ENCODE peak calls at places on chromosomes 2 and 18, in five cellular contexts. One of them, this sample, is unnamed.

GRCh38 chr2:35463805-35464596 is 891.6 kb upstream of the CRIM1 start:
- DNase-seq in adrenal gland: no peak
- DNase-seq in OCI-LY7: no peak
- DNase-seq in fibroblast of lung: peak
- DNase-seq in HCT116: no peak
- DNase-seq in this sample: no peak

GRCh38 chr2:95356821-95357700 is 45.4 kb upstream of the FAHD2A start:
- DNase-seq in adrenal gland: no peak
- DNase-seq in OCI-LY7: no peak
- DNase-seq in fibroblast of lung: no peak
- DNase-seq in HCT116: no peak
- DNase-seq in this sample: peak

GRCh38 chr2:13652531-13653313 is 936.0 kb downstream of the TRIB2 start:
- DNase-seq in adrenal gland: no peak
- DNase-seq in OCI-LY7: no peak
- DNase-seq in fibroblast of lung: peak
- DNase-seq in HCT116: no peak
- DNase-seq in this sample: no peak

GRCh38 chr18:13221821-13222220 is 3.3 kb downstream of the LDLRAD4 start:
- DNase-seq in adrenal gland: peak
- DNase-seq in OCI-LY7: no peak
- DNase-seq in fibroblast of lung: peak
- DNase-seq in HCT116: no peak
- DNase-seq in this sample: peak

GRCh38 chr2:15984367-15985255 is 44.3 kb downstream of the MYCN start:
- DNase-seq in adrenal gland: no peak
- DNase-seq in OCI-LY7: no peak
- DNase-seq in fibroblast of lung: no peak
- DNase-seq in HCT116: no peak
- DNase-seq in this sample: no peak

GRCh38 chr2:121529439-121530209 is 1.1 kb upstream of the RNU4ATAC start:
- DNase-seq in adrenal gland: peak
- DNase-seq in OCI-LY7: no peak
- DNase-seq in fibroblast of lung: peak
- DNase-seq in HCT116: no peak
- DNase-seq in this sample: peak

GRCh38 chr2:135898234-135898786 is 22.1 kb upstream of the MCM6 start:
- DNase-seq in adrenal gland: no peak
- DNase-seq in OCI-LY7: no peak
- DNase-seq in fibroblast of lung: no peak
- DNase-seq in HCT116: no peak
- DNase-seq in this sample: no peak

GRCh38 chr18:55419132-55419938 is 168.7 kb downstream of the TCF4 start:
- DNase-seq in adrenal gland: no peak
- DNase-seq in OCI-LY7: no peak
- DNase-seq in fibroblast of lung: peak
- DNase-seq in HCT116: no peak
- DNase-seq in this sample: no peak

GRCh38 chr2:112800881-112801583 is 16.7 kb upstream of the IL1A start:
- DNase-seq in adrenal gland: no peak
- DNase-seq in OCI-LY7: no peak
- DNase-seq in fibroblast of lung: no peak
- DNase-seq in HCT116: no peak
- DNase-seq in this sample: no peak

GRCh38 chr2:79717364-79718007 is 204.6 kb downstream of the CTNNA2 start:
- DNase-seq in adrenal gland: no peak
- DNase-seq in OCI-LY7: no peak
- DNase-seq in fibroblast of lung: peak
- DNase-seq in HCT116: no peak
- DNase-seq in this sample: no peak

GRCh38 chr2:240514631-240515030 is 43.2 kb downstream of the ANKMY1 start:
- DNase-seq in adrenal gland: no peak
- DNase-seq in OCI-LY7: no peak
- DNase-seq in fibroblast of lung: no peak
- DNase-seq in HCT116: no peak
- DNase-seq in this sample: peak

GRCh38 chr2:43115884-43116283 is 110.5 kb downstream of the ZFP36L2 start:
- DNase-seq in adrenal gland: no peak
- DNase-seq in OCI-LY7: no peak
- DNase-seq in fibroblast of lung: no peak
- DNase-seq in HCT116: no peak
- DNase-seq in this sample: no peak

GRCh38 chr2:27407798-27408491 is 1.4 kb downstream of the PPM1G start:
- DNase-seq in adrenal gland: no peak
- DNase-seq in OCI-LY7: peak
- DNase-seq in fibroblast of lung: peak
- DNase-seq in HCT116: peak
- DNase-seq in this sample: no peak

GRCh38 chr2:163736433-163737168 is 793 bp upstream of the FIGN start:
- DNase-seq in adrenal gland: peak
- DNase-seq in OCI-LY7: no peak
- DNase-seq in fibroblast of lung: peak
- DNase-seq in HCT116: no peak
- DNase-seq in this sample: peak

GRCh38 chr2:191885103-191885502 is 38.2 kb upstream of the CAVIN2 start:
- DNase-seq in adrenal gland: no peak
- DNase-seq in OCI-LY7: no peak
- DNase-seq in fibroblast of lung: no peak
- DNase-seq in HCT116: no peak
- DNase-seq in this sample: no peak

DNA sequence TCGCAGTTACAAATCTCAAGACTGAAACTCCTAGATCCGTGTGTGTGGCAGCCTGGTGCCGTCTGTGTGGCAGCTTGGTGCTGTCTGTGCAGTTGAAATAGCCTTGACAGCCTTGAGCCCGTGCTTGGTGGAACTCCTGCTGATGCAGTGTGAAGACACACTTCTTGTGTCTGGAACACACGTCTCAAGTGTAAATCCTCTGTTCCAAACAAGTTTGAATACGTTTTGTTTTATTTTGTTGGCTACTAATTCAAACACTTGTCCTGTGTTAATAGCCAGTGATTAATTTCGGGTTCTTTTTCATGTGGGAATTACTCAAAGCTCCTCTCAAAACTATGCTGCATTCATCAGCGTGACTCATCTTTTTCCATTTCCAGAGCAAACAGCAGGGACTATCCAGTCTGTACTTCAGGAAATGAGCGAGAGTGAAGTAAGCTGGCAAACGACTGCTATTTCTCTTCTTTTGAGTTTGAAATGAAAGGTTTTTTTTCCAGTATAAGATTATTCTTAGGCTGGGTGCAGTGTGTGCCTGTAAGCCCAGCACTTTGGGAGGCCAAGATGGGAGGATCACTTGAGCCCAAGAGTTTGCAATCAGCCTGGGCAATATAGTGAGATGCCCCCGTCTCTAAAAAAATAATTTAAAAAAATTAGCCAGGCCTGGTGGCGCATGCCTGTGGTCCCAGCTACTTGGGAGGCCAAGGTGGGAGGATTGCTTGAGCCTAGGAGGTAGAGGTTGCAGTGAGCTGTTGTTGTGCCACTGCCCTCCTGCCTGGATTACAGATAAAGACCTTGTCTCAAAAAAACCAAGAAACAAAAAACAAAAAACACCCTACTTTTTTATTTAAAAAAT is 152.9 kb downstream of the SPP2 start:
- DNase-seq in adrenal gland: peak
- DNase-seq in OCI-LY7: no peak
- DNase-seq in fibroblast of lung: peak
- DNase-seq in HCT116: peak
- DNase-seq in this sample: no peak
- H3K4me3 ChIP-seq in adrenal gland: no peak
- H3K4me3 ChIP-seq in OCI-LY7: no peak
- H3K4me3 ChIP-seq in fibroblast of lung: no peak
- H3K4me3 ChIP-seq in HCT116: peak
- H3K4me3 ChIP-seq in this sample: no peak

GRCh38 chr2:100781523-100782375 is 38.2 kb upstream of the NPAS2 start:
- DNase-seq in adrenal gland: no peak
- DNase-seq in OCI-LY7: no peak
- DNase-seq in fibroblast of lung: no peak
- DNase-seq in HCT116: no peak
- DNase-seq in this sample: no peak

GRCh38 chr2:100781009-100781325 is 39.0 kb upstream of the NPAS2 start:
- DNase-seq in adrenal gland: no peak
- DNase-seq in OCI-LY7: no peak
- DNase-seq in fibroblast of lung: no peak
- DNase-seq in HCT116: no peak
- DNase-seq in this sample: no peak

GRCh38 chr2:100778812-100779450 is 41.0 kb upstream of the NPAS2 start:
- DNase-seq in adrenal gland: no peak
- DNase-seq in OCI-LY7: no peak
- DNase-seq in fibroblast of lung: no peak
- DNase-seq in HCT116: no peak
- DNase-seq in this sample: no peak

GRCh38 chr2:100780203-100781008 is 39.5 kb upstream of the NPAS2 start:
- DNase-seq in adrenal gland: no peak
- DNase-seq in OCI-LY7: no peak
- DNase-seq in fibroblast of lung: peak
- DNase-seq in HCT116: peak
- DNase-seq in this sample: no peak

DNA sequence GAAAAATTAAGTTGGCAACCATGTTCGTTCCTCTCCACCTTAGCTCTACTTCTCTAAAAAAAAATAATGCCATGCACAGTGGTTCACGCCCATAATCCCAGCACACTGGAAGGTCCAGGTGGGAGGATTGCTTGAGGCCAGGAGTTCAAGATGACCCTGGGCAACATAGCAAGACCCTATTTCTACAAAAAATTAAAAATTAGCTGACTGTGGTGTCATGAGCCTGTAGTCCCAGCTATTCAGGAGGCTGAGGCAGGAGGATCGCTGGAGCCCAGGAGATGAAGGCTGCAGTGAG is 40.1 kb upstream of the NPAS2 start:
- DNase-seq in adrenal gland: no peak
- DNase-seq in OCI-LY7: no peak
- DNase-seq in fibroblast of lung: no peak
- DNase-seq in HCT116: no peak
- DNase-seq in this sample: no peak
- H3K27ac ChIP-seq in adrenal gland: no peak
- H3K27ac ChIP-seq in OCI-LY7: no peak
- H3K27ac ChIP-seq in fibroblast of lung: no peak
- H3K27ac ChIP-seq in HCT116: no peak
- H3K27ac ChIP-seq in this sample: no peak

GRCh38 chr2:151410485-151410833 is 757 bp downstream of the RIF1 start:
- DNase-seq in adrenal gland: no peak
- DNase-seq in OCI-LY7: peak
- DNase-seq in fibroblast of lung: peak
- DNase-seq in HCT116: no peak
- DNase-seq in this sample: no peak

GRCh38 chr2:151405376-151405775 is 4.3 kb upstream of the RIF1 start:
- DNase-seq in adrenal gland: no peak
- DNase-seq in OCI-LY7: no peak
- DNase-seq in fibroblast of lung: no peak
- DNase-seq in HCT116: no peak
- DNase-seq in this sample: no peak

GRCh38 chr2:151409601-151410484 is at the start of gene RIF1:
- DNase-seq in adrenal gland: peak
- DNase-seq in OCI-LY7: peak
- DNase-seq in fibroblast of lung: peak
- DNase-seq in HCT116: peak
- DNase-seq in this sample: peak

GRCh38 chr2:151407281-151407680 is 2.4 kb upstream of the RIF1 start:
- DNase-seq in adrenal gland: no peak
- DNase-seq in OCI-LY7: no peak
- DNase-seq in fibroblast of lung: no peak
- DNase-seq in HCT116: no peak
- DNase-seq in this sample: no peak

DNA sequence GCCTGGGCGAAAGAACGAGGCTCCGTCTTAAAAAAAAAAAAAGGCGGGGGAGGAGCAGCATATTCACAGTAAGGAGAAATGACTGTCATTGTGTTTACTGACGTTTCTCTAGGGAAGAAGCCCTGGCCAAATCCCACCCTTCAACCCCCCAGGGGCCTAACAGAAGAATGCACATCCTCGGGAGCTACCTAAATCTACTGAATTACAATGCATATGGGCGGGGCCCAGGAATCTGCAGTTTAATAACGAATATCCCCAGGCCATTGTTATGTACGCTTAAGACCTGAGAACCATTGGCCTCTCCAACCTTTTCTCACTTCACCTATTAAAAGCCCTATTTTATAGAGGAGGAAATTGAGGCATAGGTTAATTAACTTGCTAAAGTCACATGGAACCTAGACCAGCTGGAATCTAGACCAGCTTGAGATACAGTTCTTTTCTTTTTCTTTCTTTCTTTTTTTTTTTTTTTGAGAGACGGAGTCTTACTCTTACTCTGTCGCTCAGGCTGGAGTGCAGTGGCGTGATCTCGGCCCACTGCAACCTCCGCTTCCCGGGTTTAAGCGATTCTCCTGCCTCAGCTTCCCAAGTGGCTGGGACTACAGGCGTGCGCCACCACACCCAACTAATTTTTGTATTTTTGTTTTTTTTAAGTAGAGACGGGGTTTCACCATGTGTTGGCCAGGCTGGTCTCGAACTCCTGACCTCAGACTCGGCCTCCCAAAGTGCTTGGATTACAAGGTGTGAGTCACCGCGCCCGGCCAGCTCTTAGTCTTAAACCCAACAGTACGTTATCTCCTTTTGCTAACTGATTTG is 708 bp upstream of the RIF1 start:
- DNase-seq in adrenal gland: no peak
- DNase-seq in OCI-LY7: no peak
- DNase-seq in fibroblast of lung: no peak
- DNase-seq in HCT116: no peak
- DNase-seq in this sample: no peak
- H3K4me3 ChIP-seq in adrenal gland: no peak
- H3K4me3 ChIP-seq in OCI-LY7: peak
- H3K4me3 ChIP-seq in fibroblast of lung: peak
- H3K4me3 ChIP-seq in HCT116: peak
- H3K4me3 ChIP-seq in this sample: no peak

GRCh38 chr2:84957771-84958134 is 13.2 kb upstream of the KCMF1 start:
- DNase-seq in adrenal gland: no peak
- DNase-seq in OCI-LY7: no peak
- DNase-seq in fibroblast of lung: no peak
- DNase-seq in HCT116: no peak
- DNase-seq in this sample: no peak

GRCh38 chr2:84958135-84959044 is 12.6 kb upstream of the KCMF1 start:
- DNase-seq in adrenal gland: peak
- DNase-seq in OCI-LY7: no peak
- DNase-seq in fibroblast of lung: peak
- DNase-seq in HCT116: peak
- DNase-seq in this sample: no peak

GRCh38 chr2:84954329-84954728 is 16.6 kb upstream of the KCMF1 start:
- DNase-seq in adrenal gland: no peak
- DNase-seq in OCI-LY7: no peak
- DNase-seq in fibroblast of lung: no peak
- DNase-seq in HCT116: no peak
- DNase-seq in this sample: no peak

GRCh38 chr2:84956334-84957297 is 14.3 kb upstream of the KCMF1 start:
- DNase-seq in adrenal gland: no peak
- DNase-seq in OCI-LY7: no peak
- DNase-seq in fibroblast of lung: no peak
- DNase-seq in HCT116: no peak
- DNase-seq in this sample: no peak

DNA sequence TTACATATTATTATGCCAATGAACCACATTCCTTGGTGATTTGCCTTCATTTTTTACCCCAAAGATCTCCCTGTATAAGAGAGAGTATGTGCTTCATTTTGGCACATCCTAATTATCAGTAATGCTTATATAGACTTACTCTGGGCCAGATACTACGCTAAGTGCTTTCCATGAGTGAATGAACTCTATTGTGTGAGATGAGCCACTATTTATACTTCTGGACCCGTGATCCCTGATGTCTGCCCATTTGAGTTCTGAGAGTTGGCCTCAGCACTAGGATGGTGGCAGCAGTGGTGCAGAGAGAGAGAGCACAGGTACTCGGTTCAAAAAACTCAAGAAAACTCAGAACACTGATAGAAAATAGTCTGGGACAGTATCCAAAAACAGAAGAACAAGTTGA is 17.4 kb upstream of the KCMF1 start:
- DNase-seq in adrenal gland: no peak
- DNase-seq in OCI-LY7: no peak
- DNase-seq in fibroblast of lung: no peak
- DNase-seq in HCT116: no peak
- DNase-seq in this sample: no peak
- H3K27ac ChIP-seq in adrenal gland: no peak
- H3K27ac ChIP-seq in OCI-LY7: no peak
- H3K27ac ChIP-seq in fibroblast of lung: no peak
- H3K27ac ChIP-seq in HCT116: no peak
- H3K27ac ChIP-seq in this sample: no peak

This sample was measured in aorta.